ENCODE peak calls at places on chromosome 22, in seven cellular contexts. U, M, C, G, Q, S and T are unnamed samples.

GRCh38 chr22:29625090-29625825 is 21.8 kb downstream of the NF2 start:
- DNase-seq in M (peak; percentile 51), U (peak; percentile 60), Q (no peak), C (peak; percentile 58), G (peak; percentile 93), S (no peak), T (no peak)

GRCh38 chr22:45206233-45206632 is 34.5 kb downstream of the KIAA0930 start:
- DNase-seq in U (no peak), C (no peak), M (no peak), G (no peak), S (peak; percentile 14), Q (no peak), T (no peak)

GRCh38 chr22:22830193-22830592 is 57.4 kb upstream of the IGLL5 start:
- DNase-seq in M (no peak), G (no peak), S (no peak), C (no peak), U (no peak), Q (no peak), T (no peak)

GRCh38 chr22:37905534-37906363 is at the start of gene MICALL1:
- DNase-seq in U (peak; percentile 87), G (peak; percentile 78), S (peak; percentile 95), M (no peak), Q (peak; percentile 13), C (peak; percentile 85), T (no peak)

GRCh38 chr22:40817737-40818136 is 1.4 kb downstream of the SLC25A17 start:
- DNase-seq in U (no peak), Q (no peak), S (no peak), M (no peak), G (no peak), C (peak; percentile 52), T (no peak)

GRCh38 chr22:24969588-24970301 is 17.2 kb downstream of the KIAA1671 start:
- DNase-seq in S (no peak), Q (no peak), U (no peak), C (no peak), G (peak; percentile 54), M (no peak), T (no peak)

GRCh38 chr22:38218661-38219331 is 17.0 kb downstream of the MAFF start:
- DNase-seq in U (peak; percentile 92), S (no peak), M (peak; percentile 87), Q (no peak), G (peak; percentile 93), C (peak; percentile 71), T (peak; percentile 86)

GRCh38 chr22:38788417-38788816 is 5.5 kb downstream of the DNAL4 start:
- DNase-seq in C (no peak), G (peak; percentile 96), Q (no peak), S (no peak), M (peak; percentile 41), U (peak; percentile 32), T (peak; percentile 77)

GRCh38 chr22:43228330-43228729 is 41.4 kb upstream of the TTLL12 start:
- DNase-seq in G (peak; percentile 5), M (no peak), C (peak; percentile 31), U (peak; percentile 43), S (no peak), Q (no peak), T (no peak)

GRCh38 chr22:35480143-35480542 is 60.5 kb upstream of the RASD2 start:
- DNase-seq in C (no peak), Q (no peak), S (peak; percentile 50), M (peak; percentile 34), G (peak; percentile 53), U (peak; percentile 56), T (no peak)

GRCh38 chr22:23128269-23129108 is 13.3 kb downstream of the RSPH14 start:
- DNase-seq in Q (peak; percentile 45), C (peak; percentile 83), S (peak; percentile 90), G (peak; percentile 77), M (no peak), U (peak; percentile 84), T (no peak)

GRCh38 chr22:11626422-11626773 is 3901.6 kb upstream of the OR11H1 start:
- DNase-seq in C (no peak), U (no peak), G (no peak), M (no peak), S (peak; percentile 63), Q (no peak), T (no peak)

GRCh38 chr22:38021201-38021600 is 36.0 kb upstream of the PICK1 start:
- DNase-seq in U (no peak), S (no peak), C (no peak), G (no peak), Q (no peak), M (no peak), T (no peak)

GRCh38 chr22:21703684-21704316 is 31.8 kb downstream of the YPEL1 start:
- DNase-seq in C (no peak), Q (no peak), M (no peak), G (no peak), S (no peak), U (no peak), T (no peak)

GRCh38 chr22:22374579-22374978 is 130.0 kb downstream of the VPREB1 start:
- DNase-seq in C (no peak), S (no peak), Q (no peak), U (no peak), M (no peak), G (no peak), T (no peak)

GRCh38 chr22:29609139-29609538 is 5.7 kb downstream of the NF2 start:
- DNase-seq in Q (no peak), U (no peak), S (no peak), G (no peak), M (no peak), C (no peak), T (no peak)

GRCh38 chr22:38570841-38571364 is 920 bp upstream of the DMC1 start:
- DNase-seq in U (peak; percentile 31), M (no peak), S (peak; percentile 78), Q (no peak), C (peak; percentile 53), G (peak; percentile 39), T (no peak)

GRCh38 chr22:29353286-29353685 is 35.1 kb downstream of the AP1B1 start:
- DNase-seq in U (no peak), Q (no peak), M (no peak), C (no peak), S (no peak), G (no peak), T (no peak)

DNA sequence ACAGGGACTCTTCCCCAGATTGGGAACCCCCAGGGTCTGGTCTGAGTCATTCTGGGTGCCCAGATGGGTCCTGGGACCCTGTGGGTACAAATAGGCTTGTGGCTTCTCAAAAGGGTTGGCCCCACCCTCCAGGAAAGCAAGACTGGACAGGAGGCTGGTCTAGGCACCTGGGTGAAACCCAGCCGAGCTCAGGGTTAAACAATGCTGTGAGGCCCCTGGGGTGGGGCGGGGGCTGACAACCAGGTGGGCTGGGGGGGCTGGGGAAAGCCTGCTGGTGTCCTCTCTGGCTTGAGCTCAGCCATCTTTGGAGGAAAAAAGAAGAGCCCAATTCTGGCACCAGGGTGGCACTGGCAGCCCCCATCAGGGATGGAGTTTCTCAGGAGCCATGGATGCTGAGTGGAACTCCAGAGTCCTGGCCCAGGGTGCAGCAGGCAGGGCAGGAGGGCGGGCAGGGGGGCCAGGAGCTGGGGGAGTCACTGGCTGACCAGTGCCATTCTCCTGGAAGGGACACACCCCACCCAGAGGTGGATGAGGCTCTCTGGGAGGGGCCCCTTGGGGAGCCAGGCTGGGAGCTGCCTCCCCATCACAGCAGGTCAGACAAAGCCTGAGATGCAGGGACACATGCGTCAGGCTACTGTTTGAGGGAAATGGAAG is 1.1 kb downstream of the SEPTIN5 start:
- DNase-seq in G (no peak), M (no peak), U (no peak), S (peak; percentile 72), Q (no peak), C (peak; percentile 38), T (no peak)
- H3K4me3 ChIP-seq in G (peak overlapping the region; percentile 50), M (no peak overlapping the region), U (no peak overlapping the region), S (no peak overlapping the region), Q (no peak overlapping the region), C (no peak overlapping the region), T (peak overlapping the region; percentile 61)

DNA sequence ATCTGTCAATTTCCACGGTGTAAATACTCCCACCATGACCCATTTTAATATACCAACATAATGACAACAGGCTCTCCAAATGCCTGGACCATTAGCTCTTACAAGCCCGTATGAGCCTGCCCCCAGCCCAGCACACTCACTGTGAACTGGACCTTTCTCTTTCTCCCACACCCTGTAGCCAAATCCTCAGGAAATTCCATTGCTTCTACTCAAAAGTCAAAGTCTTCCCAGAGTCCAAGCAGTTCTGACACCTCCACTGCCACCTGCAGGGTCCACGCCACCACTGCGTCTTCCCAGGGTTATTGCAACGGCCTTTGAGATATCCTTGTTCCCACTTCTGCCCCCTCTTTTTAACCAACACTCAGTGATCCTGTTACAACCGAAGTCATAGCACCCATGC is 110.1 kb upstream of the ASPHD2 start:
- DNase-seq in S (no peak), Q (no peak), U (no peak), C (peak; percentile 7), G (peak; percentile 31), M (no peak), T (peak; percentile 65)
- TF ChIP-seq CTCF in S (no peak), Q (no peak), U (no peak), C (peak; percentile 39), G (no peak), M (peak; percentile 24), T (peak; percentile 49)

DNA sequence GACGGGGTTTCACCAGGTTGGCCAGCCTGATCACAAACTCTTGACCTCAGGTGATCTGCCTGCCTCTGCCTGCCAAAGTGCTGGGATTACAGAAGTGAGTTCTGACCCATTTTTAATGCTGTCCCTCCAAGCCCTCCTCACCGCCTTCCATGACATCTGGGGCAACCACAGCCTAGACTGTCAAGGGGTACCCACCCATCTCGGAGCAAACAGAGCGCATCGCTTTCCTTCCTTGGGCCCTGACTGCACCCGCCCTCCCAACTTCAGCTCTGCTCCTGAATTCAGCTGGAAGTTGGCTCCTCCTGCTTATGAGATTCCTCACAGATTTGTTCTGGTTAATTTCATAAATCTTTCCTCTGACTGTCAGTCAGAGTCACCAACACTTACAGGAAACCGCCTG is 6.4 kb downstream of the IFT27 start:
- DNase-seq in U (no peak), S (peak; percentile 12), Q (no peak), G (no peak), M (no peak), C (no peak), T (no peak)
- H3K4me3 ChIP-seq in U (no peak overlapping the region), S (no peak overlapping the region), Q (no peak overlapping the region), G (no peak overlapping the region), M (no peak overlapping the region), C (no peak overlapping the region), T (no peak overlapping the region)

GRCh38 chr22:17836977-17837742 is 62.9 kb upstream of the BID start:
- DNase-seq in C (no peak), Q (no peak), G (no peak), U (peak; percentile 60), S (no peak), M (no peak), T (no peak)
- TF ChIP-seq CTCF in C (no peak), Q (no peak), G (no peak), U (no peak), S (no peak), M (peak; percentile 32), T (no peak)

GRCh38 chr22:17865183-17866055 is 91.2 kb upstream of the BID start:
- DNase-seq in S (no peak), G (no peak), C (no peak), M (no peak), Q (no peak), U (no peak), T (no peak)

GRCh38 chr22:17867160-17867785 is 93.0 kb upstream of the BID start:
- DNase-seq in Q (no peak), S (no peak), U (no peak), G (no peak), C (no peak), M (no peak), T (no peak)

GRCh38 chr22:17864398-17865182 is 90.3 kb upstream of the BID start:
- DNase-seq in U (no peak), S (peak; percentile 54), M (no peak), C (no peak), Q (no peak), G (no peak), T (no peak)

GRCh38 chr22:17866621-17867020 is 92.4 kb upstream of the BID start:
- DNase-seq in G (no peak), Q (no peak), U (no peak), M (no peak), S (no peak), C (no peak), T (no peak)

GRCh38 chr22:17866127-17866526 is 91.9 kb upstream of the BID start:
- DNase-seq in G (no peak), U (no peak), Q (no peak), C (no peak), M (no peak), S (no peak), T (no peak)
- H3K4me3 ChIP-seq in G (no peak overlapping the region), U (no peak overlapping the region), Q (no peak overlapping the region), C (no peak overlapping the region), M (no peak overlapping the region), S (no peak overlapping the region), T (no peak overlapping the region)